ENCODE peak calls at places on chromosomes 11 and 22, in five cellular contexts. H is GM12891, M is HCT116, Y is spleen, X is stomach. P is an unnamed sample.

GRCh38 chr11:92504534-92504933 is 279.9 kb downstream of the FAT3 start:
- DNase-seq in H (no peak), M (no peak), Y (no peak), X (peak; percentile 26), P (no peak)

GRCh38 chr22:49199224-49199623 is 628.4 kb downstream of the BRD1 start:
- DNase-seq in M (no peak), X (no peak), Y (peak; percentile 30), H (no peak), P (no peak)

GRCh38 chr11:8948901-8949300 is 6.1 kb upstream of the ASCL3 start:
- DNase-seq in X (no peak), H (no peak), M (no peak), Y (no peak), P (no peak)

GRCh38 chr11:59199546-59200420 is 12.9 kb downstream of the MPEG1 start:
- DNase-seq in H (no peak), X (no peak), M (no peak), Y (no peak), P (no peak)

GRCh38 chr11:31689559-31689958 is 121.6 kb downstream of the PAX6 start:
- DNase-seq in X (no peak), Y (no peak), H (no peak), M (no peak), P (no peak)

GRCh38 chr22:44661659-44662569 is 40.1 kb upstream of the PRR5 start:
- DNase-seq in M (no peak), Y (no peak), H (no peak), X (no peak), P (no peak)

GRCh38 chr11:46026616-46027293 is 94.5 kb downstream of the PHF21A start:
- DNase-seq in Y (no peak), X (no peak), H (no peak), M (no peak), P (no peak)

GRCh38 chr11:69008774-69009440 is 4.1 kb downstream of the MRGPRF start:
- DNase-seq in Y (peak; percentile 66), M (peak; percentile 83), X (peak; percentile 79), H (no peak), P (no peak)

GRCh38 chr11:67691149-67691548 is 16.7 kb upstream of the ALDH3B2 start:
- DNase-seq in Y (no peak), X (no peak), M (no peak), H (no peak), P (no peak)

GRCh38 chr11:44071157-44071556 is 5.1 kb downstream of the ACCS start:
- DNase-seq in X (no peak), H (no peak), Y (no peak), M (no peak), P (no peak)

GRCh38 chr11:17188675-17189074 is 19.1 kb downstream of the PIK3C2A start:
- DNase-seq in Y (no peak), M (no peak), X (no peak), H (no peak), P (no peak)

GRCh38 chr11:124864892-124865180 is 396 bp upstream of the ROBO3 start:
- DNase-seq in H (no peak), Y (no peak), X (no peak), M (no peak), P (no peak)

GRCh38 chr22:35835998-35836691 is 118.5 kb downstream of the APOL5 start:
- DNase-seq in H (no peak), X (peak; percentile 43), M (peak; percentile 68), Y (no peak), P (no peak)
- TF ChIP-seq POLR2AphosphoS5 in H (no peak), X (no peak), M (no peak), Y (no peak), P (no peak)

DNA sequence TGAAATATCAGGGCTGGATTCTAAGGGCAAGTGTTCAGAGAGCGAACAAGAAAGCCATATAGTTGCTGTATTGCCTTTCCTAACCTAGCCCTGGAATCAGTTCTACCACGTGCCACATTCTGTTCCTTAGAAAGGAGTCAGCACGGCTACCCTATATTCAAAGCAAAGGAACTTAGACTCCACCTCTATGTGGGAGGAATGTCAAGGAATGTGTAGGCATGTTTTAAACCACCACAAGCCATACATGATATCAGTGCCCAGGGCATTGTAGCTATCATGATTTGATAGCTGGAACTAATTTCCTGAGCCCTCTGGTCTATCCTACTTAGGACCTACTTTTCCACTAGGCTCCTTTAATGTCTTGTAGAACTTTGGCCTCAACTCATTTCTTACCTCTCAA is 2.5 kb upstream of the EIF4ENIF1 start:
- DNase-seq in H (no peak), X (no peak), M (no peak), Y (no peak), P (no peak)
- TF ChIP-seq POLR2AphosphoS5 in H (no peak), X (no peak), M (no peak), Y (no peak), P (no peak)

GRCh38 chr11:57709802-57710367 is 2.1 kb downstream of the MED19 start:
- DNase-seq in H (no peak), X (no peak), M (no peak), Y (no peak), P (no peak)

GRCh38 chr11:57712256-57713150 is at the start of gene TMX2:
- DNase-seq in H (peak; percentile 71), M (peak; percentile 99), X (peak; percentile 93), Y (peak; percentile 95), P (peak; percentile 69)

GRCh38 chr11:57713849-57714248 is 1.5 kb downstream of the TMX2 start:
- DNase-seq in Y (no peak), M (no peak), H (no peak), X (no peak), P (no peak)

GRCh38 chr11:57711414-57712255 is at the start of gene MED19:
- DNase-seq in X (peak; percentile 87), M (peak; percentile 94), Y (peak; percentile 95), H (peak; percentile 56), P (no peak)
- TF ChIP-seq POLR2AphosphoS5 in X (peak; percentile 73), M (peak; percentile 44), Y (peak; percentile 41), H (peak; percentile 30), P (no peak)

DNA sequence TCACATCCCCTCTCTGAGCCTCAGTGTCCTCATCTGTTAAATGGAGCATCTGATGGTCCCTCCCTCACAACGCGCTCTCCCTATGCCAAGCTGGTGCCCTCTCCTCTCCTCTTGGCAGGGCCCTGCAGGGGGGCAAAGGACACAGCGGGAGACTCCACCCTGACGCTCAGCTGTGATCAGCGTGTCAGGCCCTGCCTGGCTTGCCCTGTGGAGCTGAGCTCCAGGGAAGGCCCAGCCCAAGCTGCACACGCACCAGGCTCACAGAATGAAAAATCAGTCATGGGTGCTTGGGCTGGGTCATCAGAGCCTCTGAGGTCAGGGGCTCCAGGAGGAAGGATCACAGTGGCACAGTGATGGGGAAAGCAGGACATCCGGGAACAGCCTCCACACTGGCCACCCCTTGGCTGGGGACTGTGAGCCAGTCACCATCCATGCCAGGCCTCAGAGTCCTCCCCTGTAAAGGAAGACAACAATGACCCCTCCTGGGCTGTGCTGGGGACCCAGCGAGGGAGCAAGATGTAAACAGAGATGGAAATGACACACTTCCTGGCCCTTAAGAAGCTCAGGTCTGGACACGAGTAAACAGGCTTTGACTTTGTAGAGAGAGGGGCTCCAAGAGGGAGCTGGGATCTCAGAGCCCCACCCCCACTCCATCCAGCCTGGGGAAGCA is 36.6 kb downstream of the RPL3 start:
- DNase-seq in X (no peak), H (no peak), Y (no peak), M (no peak), P (no peak)
- TF ChIP-seq POLR2AphosphoS5 in X (no peak), H (no peak), Y (peak; percentile 4), M (no peak), P (no peak)

DNA sequence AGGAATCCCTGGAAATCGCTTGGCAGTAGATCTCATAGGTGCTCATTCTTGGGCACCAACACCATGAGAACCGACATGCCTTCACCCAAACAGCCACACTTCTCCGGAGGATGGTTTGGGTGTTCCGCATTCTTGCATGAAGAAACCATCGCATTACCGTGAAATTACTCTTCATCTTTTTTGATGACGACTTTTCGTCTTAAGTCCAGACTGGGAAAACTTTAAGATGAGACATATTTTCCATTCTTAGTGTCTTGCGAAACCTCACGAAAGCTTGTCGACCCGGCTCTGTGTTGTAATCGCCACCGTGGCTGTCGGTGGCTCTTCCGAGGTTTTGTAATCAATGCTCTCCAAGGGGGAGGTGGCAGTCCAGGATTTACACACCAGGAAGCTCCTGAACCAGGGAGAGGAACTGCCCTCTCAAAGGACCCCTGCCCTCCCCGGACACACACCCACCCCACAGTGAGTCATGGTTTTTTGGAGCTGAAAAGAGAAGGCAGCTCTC is 1.7 kb downstream of the TOM1 start:
- DNase-seq in M (no peak), H (no peak), Y (peak; percentile 81), X (no peak), P (no peak)
- TF ChIP-seq POLR2AphosphoS5 in M (no peak), H (no peak), Y (peak; percentile 10), X (peak; percentile 31), P (no peak)

GRCh38 chr22:27298387-27299141 is 503.0 kb downstream of the MN1 start:
- DNase-seq in H (no peak), M (no peak), X (no peak), Y (no peak), P (no peak)
- TF ChIP-seq POLR2AphosphoS5 in H (no peak), M (no peak), X (no peak), Y (no peak), P (no peak)

GRCh38 chr11:15837901-15838489 is 518.4 kb downstream of the SOX6 start:
- DNase-seq in Y (no peak), H (no peak), X (no peak), M (no peak), P (no peak)
- TF ChIP-seq POLR2AphosphoS5 in Y (no peak), H (no peak), X (no peak), M (no peak), P (no peak)

DNA sequence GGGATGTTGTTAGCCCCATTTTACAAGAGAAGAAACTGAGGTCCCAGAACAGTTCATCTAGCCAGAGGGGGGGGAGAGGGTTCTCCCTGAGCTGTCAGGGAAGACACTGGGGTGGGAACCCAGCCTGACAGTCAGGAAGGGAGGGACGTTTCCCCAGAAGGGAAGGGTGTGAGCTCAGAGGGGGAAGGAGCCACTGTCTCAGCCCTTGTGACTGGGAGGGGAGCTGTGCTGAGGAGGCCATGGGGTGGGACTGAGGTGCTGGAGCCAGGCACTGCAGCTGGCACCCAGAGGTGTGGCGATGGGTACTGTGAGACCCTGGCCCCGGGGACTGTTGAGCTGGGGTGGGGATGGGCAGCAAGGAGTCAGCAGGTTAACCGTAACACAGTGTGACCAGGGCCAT is 35.7 kb downstream of the DAGLA start:
- DNase-seq in X (no peak), Y (no peak), M (no peak), H (no peak), P (no peak)
- TF ChIP-seq POLR2AphosphoS5 in X (no peak), Y (no peak), M (no peak), H (no peak), P (no peak)

GRCh38 chr11:122099345-122100045 is 16.5 kb downstream of the BLID start:
- DNase-seq in X (no peak), Y (no peak), H (no peak), M (no peak), P (no peak)

GRCh38 chr11:122100222-122101080 is 15.6 kb downstream of the BLID start:
- DNase-seq in M (no peak), Y (no peak), H (no peak), X (no peak), P (no peak)

GRCh38 chr11:122095950-122096942 is 19.8 kb downstream of the BLID start:
- DNase-seq in H (no peak), M (no peak), Y (no peak), X (no peak), P (no peak)

GRCh38 chr11:122098223-122098980 is 17.6 kb downstream of the BLID start:
- DNase-seq in M (no peak), H (no peak), Y (no peak), X (no peak), P (no peak)

GRCh38 chr11:122097419-122098001 is 18.5 kb downstream of the BLID start:
- DNase-seq in Y (no peak), M (no peak), X (no peak), H (no peak), P (no peak)
- TF ChIP-seq POLR2AphosphoS5 in Y (no peak), M (peak; percentile 14), X (no peak), H (no peak), P (no peak)